ENCODE peak calls at places on chromosomes 1 and 21, in ten cellular contexts. W is NCI-H1436; T is epithelial cell of proximal tubule; V is amniotic stem cell; J is mammary epithelial cell; R is CD4-positive, alpha-beta T cell; P is heart right ventricle; Z is RCC 7860; L is sciatic nerve; F is T-cell. Q is an unnamed sample.

GRCh38 chr1:43298055-43298454 is 2.7 kb upstream of the TIE1 start:
- DNase-seq in W (no peak), T (no peak), V (no peak), J (no peak), R (no peak), P (no peak), Z (no peak), L (no peak), F (no peak), Q (no peak)

GRCh38 chr21:45957551-45957950 is 24.0 kb upstream of the COL6A1 start:
- DNase-seq in W (no peak), T (no peak), V (no peak), J (no peak), R (no peak), P (no peak), Z (no peak), L (no peak), F (no peak), Q (no peak)

GRCh38 chr1:230224101-230224927 is 157.3 kb downstream of the GALNT2 start:
- DNase-seq in W (no peak), T (no peak), V (no peak), J (no peak), R (no peak), P (no peak), Z (no peak), L (no peak), F (no peak), Q (no peak)

GRCh38 chr1:174871886-174872285 is 127.9 kb upstream of the CACYBP start:
- DNase-seq in W (no peak), T (no peak), V (no peak), J (peak), R (no peak), P (no peak), Z (no peak), L (no peak), F (no peak), Q (no peak)

GRCh38 chr1:22031214-22031962 is 21.1 kb upstream of the CDC42 start:
- DNase-seq in W (no peak), T (no peak), V (no peak), J (no peak), R (peak), P (no peak), Z (no peak), L (no peak), F (peak), Q (no peak)

GRCh38 chr1:168728452-168729404 is at the start of gene DPT:
- DNase-seq in W (no peak), T (no peak), V (no peak), J (no peak), R (no peak), P (peak), Z (no peak), L (peak), F (no peak), Q (no peak)

GRCh38 chr1:61005572-61006386 is 76.6 kb upstream of the NFIA start:
- DNase-seq in W (no peak), T (no peak), V (no peak), J (no peak), R (no peak), P (no peak), Z (no peak), L (no peak), F (no peak), Q (no peak)

GRCh38 chr21:32861871-32862270 is 90.3 kb upstream of the PAXBP1 start:
- DNase-seq in W (no peak), T (no peak), V (no peak), J (no peak), R (no peak), P (no peak), Z (no peak), L (no peak), F (no peak), Q (no peak)

GRCh38 chr1:231216515-231216914 is 24.5 kb upstream of the GNPAT start:
- DNase-seq in W (peak), T (no peak), V (no peak), J (peak), R (no peak), P (no peak), Z (no peak), L (no peak), F (no peak), Q (no peak)

GRCh38 chr1:156289857-156290256 is 5.6 kb downstream of the GLMP start:
- DNase-seq in W (no peak), T (no peak), V (no peak), J (no peak), R (no peak), P (no peak), Z (no peak), L (no peak), F (no peak), Q (no peak)

GRCh38 chr1:67683736-67684525 is 1.1 kb upstream of the GADD45A start:
- DNase-seq in W (no peak), T (no peak), V (peak), J (peak), R (no peak), P (no peak), Z (peak), L (no peak), F (no peak), Q (no peak)

GRCh38 chr1:230385930-230386329 is 40.2 kb downstream of the PGBD5 start:
- DNase-seq in W (no peak), T (no peak), V (no peak), J (no peak), R (no peak), P (no peak), Z (no peak), L (no peak), F (no peak), Q (no peak)

GRCh38 chr21:14603202-14603601 is 57.1 kb upstream of the SAMSN1 start:
- DNase-seq in W (no peak), T (no peak), V (no peak), J (peak), R (no peak), P (no peak), Z (peak), L (no peak), F (no peak), Q (no peak)

GRCh38 chr1:60865146-60865545 is 217.2 kb upstream of the NFIA start:
- DNase-seq in W (no peak), T (no peak), V (no peak), J (no peak), R (no peak), P (no peak), Z (no peak), L (no peak), F (no peak), Q (no peak)

GRCh38 chr21:20004353-20004752 is 993.9 kb upstream of the NCAM2 start:
- DNase-seq in W (no peak), T (no peak), V (no peak), J (no peak), R (no peak), P (no peak), Z (no peak), L (no peak), F (no peak), Q (no peak)

GRCh38 chr1:14681182-14681581 is 82.7 kb downstream of the KAZN start:
- DNase-seq in W (no peak), T (no peak), V (no peak), J (peak), R (no peak), P (no peak), Z (peak), L (no peak), F (no peak), Q (no peak)

GRCh38 chr1:239662950-239663349 is 276.6 kb downstream of the CHRM3 start:
- DNase-seq in W (no peak), T (no peak), V (no peak), J (no peak), R (no peak), P (no peak), Z (no peak), L (no peak), F (no peak), Q (no peak)

GRCh38 chr1:109763646-109764415 is at the start of gene EPS8L3:
- DNase-seq in W (no peak), T (no peak), V (no peak), J (no peak), R (no peak), P (peak), Z (no peak), L (peak), F (no peak), Q (no peak)

GRCh38 chr1:224542783-224543440 is 73.2 kb upstream of the CNIH3 start:
- DNase-seq in W (no peak), T (peak), V (peak), J (peak), R (no peak), P (no peak), Z (peak), L (no peak), F (no peak), Q (no peak)

GRCh38 chr21:46457801-46458314 is 833 bp upstream of the DIP2A start:
- DNase-seq in W (peak), T (no peak), V (peak), J (peak), R (peak), P (peak), Z (peak), L (peak), F (peak), Q (no peak)

GRCh38 chr21:45405271-45405818 is 380 bp downstream of the COL18A1 start:
- DNase-seq in W (no peak), T (no peak), V (no peak), J (no peak), R (no peak), P (peak), Z (no peak), L (peak), F (no peak), Q (no peak)

GRCh38 chr1:198042168-198042567 is 114.6 kb upstream of the NEK7 start:
- DNase-seq in W (no peak), T (no peak), V (no peak), J (no peak), R (no peak), P (no peak), Z (no peak), L (no peak), F (no peak), Q (no peak)

GRCh38 chr1:22131875-22132486 is 10.9 kb downstream of the WNT4 start:
- DNase-seq in W (peak), T (no peak), V (no peak), J (peak), R (peak), P (no peak), Z (peak), L (no peak), F (peak), Q (peak)

GRCh38 chr1:110465038-110465813 is 14.3 kb downstream of the PROK1 start:
- DNase-seq in W (no peak), T (no peak), V (no peak), J (no peak), R (no peak), P (no peak), Z (no peak), L (no peak), F (no peak), Q (no peak)

GRCh38 chr21:36385233-36385908 is at the start of gene CHAF1B:
- DNase-seq in W (peak), T (no peak), V (peak), J (peak), R (peak), P (peak), Z (peak), L (peak), F (peak), Q (peak)

GRCh38 chr1:105934806-105935205 is 1121.7 kb upstream of the PRMT6 start:
- DNase-seq in W (no peak), T (no peak), V (no peak), J (no peak), R (no peak), P (no peak), Z (no peak), L (no peak), F (no peak), Q (no peak)

GRCh38 chr1:212606734-212607205 is 1.8 kb upstream of the ATF3 start:
- DNase-seq in W (peak), T (no peak), V (no peak), J (peak), R (peak), P (peak), Z (no peak), L (peak), F (peak), Q (no peak)

GRCh38 chr1:152050886-152051764 is 14.3 kb upstream of the S100A11 start:
- DNase-seq in W (no peak), T (no peak), V (no peak), J (peak), R (no peak), P (no peak), Z (no peak), L (no peak), F (no peak), Q (no peak)

GRCh38 chr1:61674221-61674620 is 50.7 kb downstream of the TM2D1 start:
- DNase-seq in W (peak), T (no peak), V (no peak), J (no peak), R (no peak), P (no peak), Z (no peak), L (no peak), F (no peak), Q (no peak)

GRCh38 chr21:42423685-42424084 is 20.0 kb downstream of the UBASH3A start:
- DNase-seq in W (no peak), T (no peak), V (no peak), J (no peak), R (no peak), P (no peak), Z (no peak), L (no peak), F (no peak), Q (no peak)

GRCh38 chr1:109873278-109874175 is 37.1 kb upstream of the CSF1 start:
- DNase-seq in W (no peak), T (peak), V (no peak), J (peak), R (no peak), P (no peak), Z (no peak), L (no peak), F (no peak), Q (no peak)

GRCh38 chr21:17613242-17613676 is 558 bp upstream of the BTG3 start:
- DNase-seq in W (no peak), T (no peak), V (no peak), J (no peak), R (no peak), P (peak), Z (no peak), L (peak), F (peak), Q (peak)

GRCh38 chr21:33760641-33761103 is 118.4 kb downstream of the ITSN1 start:
- DNase-seq in W (no peak), T (no peak), V (no peak), J (no peak), R (no peak), P (no peak), Z (peak), L (no peak), F (no peak), Q (no peak)

GRCh38 chr1:192489748-192490147 is 85.8 kb upstream of the RGS1 start:
- DNase-seq in W (no peak), T (peak), V (peak), J (peak), R (no peak), P (no peak), Z (peak), L (no peak), F (no peak), Q (no peak)

GRCh38 chr1:210098376-210098775 is 134.2 kb upstream of the SERTAD4 start:
- DNase-seq in W (no peak), T (no peak), V (no peak), J (no peak), R (no peak), P (no peak), Z (no peak), L (no peak), F (no peak), Q (no peak)

GRCh38 chr1:89041055-89041707 is 18.5 kb upstream of the GBP3 start:
- DNase-seq in W (no peak), T (no peak), V (peak), J (peak), R (no peak), P (no peak), Z (peak), L (no peak), F (no peak), Q (no peak)

GRCh38 chr1:59193443-59194093 is 103.3 kb upstream of the FGGY start:
- DNase-seq in W (no peak), T (no peak), V (no peak), J (no peak), R (no peak), P (no peak), Z (no peak), L (no peak), F (no peak), Q (no peak)

GRCh38 chr1:163321311-163322305 is at the start of gene NUF2:
- DNase-seq in W (peak), T (peak), V (peak), J (peak), R (peak), P (peak), Z (peak), L (peak), F (peak), Q (peak)

Q was measured in DMS79.